ENCODE peak calls at places on chromosome 21, in nine cellular contexts. Q, U, G, Y, O, K, P, D and V are unnamed samples. For H3K9me2 and H3K9me3, the result is how much of the 10 kb centered on the place peaks cover.

GRCh38 chr21:33035147-33035546 is 9.4 kb downstream of the OLIG2 start:
- DNase-seq in Q (no peak), U (no peak), G (no peak), Y (no peak), O (no peak), K (no peak), P (no peak), D (no peak), V (no peak)

GRCh38 chr21:45478115-45478801 is 64.0 kb downstream of the SLC19A1 start:
- DNase-seq in Q (peak), U (peak), G (peak), Y (peak), O (peak), K (peak), P (peak), D (peak), V (no peak)

GRCh38 chr21:45283019-45283610 is 4.6 kb downstream of the POFUT2 start:
- DNase-seq in Q (no peak), U (no peak), G (no peak), Y (no peak), O (no peak), K (no peak), P (no peak), D (no peak), V (no peak)

GRCh38 chr21:16579538-16579937 is 849.8 kb downstream of the USP25 start:
- DNase-seq in Q (peak), U (no peak), G (no peak), Y (no peak), O (no peak), K (no peak), P (peak), D (no peak), V (no peak)

GRCh38 chr21:44766014-44766817 is 35.4 kb downstream of the UBE2G2 start:
- DNase-seq in Q (no peak), U (no peak), G (no peak), Y (no peak), O (no peak), K (peak), P (no peak), D (no peak), V (no peak)

GRCh38 chr21:28419811-28420210 is 572.9 kb downstream of the LTN1 start:
- DNase-seq in Q (no peak), U (no peak), G (peak), Y (no peak), O (no peak), K (no peak), P (no peak), D (no peak), V (no peak)

GRCh38 chr21:26819944-26820343 is 25.3 kb downstream of the ADAMTS1 start:
- DNase-seq in Q (no peak), U (no peak), G (no peak), Y (no peak), O (no peak), K (no peak), P (no peak), D (no peak), V (no peak)

GRCh38 chr21:45299864-45300785 is 12.4 kb upstream of the POFUT2 start:
- DNase-seq in Q (no peak), U (no peak), G (no peak), Y (no peak), O (no peak), K (no peak), P (no peak), D (no peak), V (no peak)

GRCh38 chr21:16841917-16842316 is 670.9 kb upstream of the CXADR start:
- DNase-seq in Q (no peak), U (no peak), G (no peak), Y (no peak), O (no peak), K (peak), P (no peak), D (no peak), V (no peak)

GRCh38 chr21:45573452-45574035 is 31.3 kb upstream of the SLC19A1 start:
- DNase-seq in Q (no peak), U (no peak), G (no peak), Y (peak), O (no peak), K (peak), P (no peak), D (no peak), V (no peak)

GRCh38 chr21:45287438-45288391 is at the start of gene POFUT2:
- DNase-seq in Q (peak), U (peak), G (peak), Y (peak), O (peak), K (peak), P (peak), D (peak), V (peak)

GRCh38 chr21:18430341-18430740 is 26.8 kb upstream of the TMPRSS15 start:
- DNase-seq in Q (no peak), U (no peak), G (no peak), Y (no peak), O (no peak), K (no peak), P (no peak), D (no peak), V (no peak)

GRCh38 chr21:43801006-43801783 is 11.8 kb downstream of the RRP1 start:
- DNase-seq in Q (no peak), U (no peak), G (no peak), Y (no peak), O (no peak), K (no peak), P (no peak), D (no peak), V (no peak)

GRCh38 chr21:45736705-45737484 is 93.4 kb downstream of the PCBP3 start:
- DNase-seq in Q (no peak), U (no peak), G (no peak), Y (no peak), O (no peak), K (no peak), P (no peak), D (no peak), V (no peak)

GRCh38 chr21:33300701-33301631 is 23.8 kb upstream of the IFNAR1 start:
- DNase-seq in Q (no peak), U (peak), G (peak), Y (no peak), O (no peak), K (peak), P (no peak), D (no peak), V (no peak)

GRCh38 chr21:46585191-46585953 is 19.5 kb downstream of the S100B start:
- DNase-seq in Q (no peak), U (peak), G (no peak), Y (no peak), O (no peak), K (no peak), P (no peak), D (no peak), V (no peak)

GRCh38 chr21:45829566-45830147 is 151.9 kb upstream of the COL6A1 start:
- DNase-seq in Q (no peak), U (no peak), G (no peak), Y (no peak), O (no peak), K (no peak), P (no peak), D (no peak), V (no peak)

GRCh38 chr21:46097826-46098286 is at the start of gene COL6A2:
- DNase-seq in Q (peak), U (no peak), G (peak), Y (peak), O (no peak), K (peak), P (no peak), D (no peak), V (peak)

GRCh38 chr21:27129215-27129614 is 162.3 kb upstream of the ADAMTS5 start:
- DNase-seq in Q (no peak), U (no peak), G (no peak), Y (no peak), O (no peak), K (no peak), P (no peak), D (no peak), V (no peak)

GRCh38 chr21:46112731-46113215 is 14.9 kb downstream of the COL6A2 start:
- DNase-seq in Q (no peak), U (no peak), G (no peak), Y (no peak), O (no peak), K (no peak), P (no peak), D (no peak), V (no peak)

GRCh38 chr21:43362928-43363314 is 64.0 kb downstream of the SIK1 start:
- DNase-seq in Q (no peak), U (peak), G (no peak), Y (no peak), O (no peak), K (no peak), P (no peak), D (no peak), V (no peak)

GRCh38 chr21:25970254-25970930 is 200.2 kb downstream of the APP start:
- DNase-seq in Q (no peak), U (no peak), G (peak), Y (no peak), O (no peak), K (no peak), P (no peak), D (no peak), V (no peak)

GRCh38 chr21:42799516-42799915 is 79.8 kb downstream of the WDR4 start:
- DNase-seq in Q (no peak), U (no peak), G (peak), Y (no peak), O (no peak), K (no peak), P (no peak), D (no peak), V (no peak)

GRCh38 chr21:36030581-36031189 is 29.6 kb downstream of the SETD4 start:
- DNase-seq in Q (no peak), U (no peak), G (peak), Y (peak), O (no peak), K (no peak), P (no peak), D (no peak), V (no peak)

GRCh38 chr21:33229776-33230517 is at the start of gene IFNAR2:
- DNase-seq in Q (peak), U (peak), G (peak), Y (peak), O (peak), K (peak), P (peak), D (peak), V (no peak)

GRCh38 chr21:33849839-33850238 is 65.8 kb downstream of the ATP5PO start:
- DNase-seq in Q (no peak), U (no peak), G (peak), Y (no peak), O (no peak), K (no peak), P (no peak), D (no peak), V (no peak)

GRCh38 chr21:43274946-43275310 is 106.1 kb downstream of the CRYAA start:
- DNase-seq in Q (no peak), U (no peak), G (no peak), Y (no peak), O (no peak), K (peak), P (no peak), D (no peak), V (no peak)

GRCh38 chr21:16572032-16572431 is 842.2 kb downstream of the USP25 start:
- DNase-seq in Q (no peak), U (no peak), G (peak), Y (peak), O (no peak), K (no peak), P (no peak), D (no peak), V (no peak)

GRCh38 chr21:44438531-44439210 is 16.6 kb upstream of the LRRC3 start:
- DNase-seq in Q (no peak), U (no peak), G (no peak), Y (no peak), O (no peak), K (peak), P (no peak), D (no peak), V (no peak)

GRCh38 chr21:45973475-45974072 is 8.0 kb upstream of the COL6A1 start:
- DNase-seq in Q (peak), U (no peak), G (peak), Y (peak), O (peak), K (peak), P (peak), D (peak), V (no peak)

GRCh38 chr21:38953516-38953915 is 147.8 kb downstream of the ETS2 start:
- DNase-seq in Q (no peak), U (no peak), G (no peak), Y (no peak), O (no peak), K (no peak), P (no peak), D (no peak), V (no peak)

GRCh38 chr21:38952890-38953289 is 147.2 kb downstream of the ETS2 start:
- DNase-seq in Q (no peak), U (no peak), G (no peak), Y (peak), O (no peak), K (no peak), P (no peak), D (no peak), V (no peak)

GRCh38 chr21:38948981-38949380 is 143.3 kb downstream of the ETS2 start:
- DNase-seq in Q (no peak), U (no peak), G (no peak), Y (peak), O (no peak), K (no peak), P (no peak), D (no peak), V (no peak)

GRCh38 chr21:38950388-38951094 is 144.8 kb downstream of the ETS2 start:
- DNase-seq in Q (peak), U (no peak), G (peak), Y (peak), O (no peak), K (no peak), P (no peak), D (no peak), V (no peak)

GRCh38 chr21:38951095-38951745 is 145.5 kb downstream of the ETS2 start:
- DNase-seq in Q (peak), U (no peak), G (no peak), Y (peak), O (no peak), K (no peak), P (no peak), D (no peak), V (no peak)
- H2AFZ ChIP-seq in Q (no peak), U (no peak), G (no peak), Y (no peak), O (no peak), K (no peak), P (no peak), D (no peak), V (no peak)

GRCh38 chr21:14751602-14752001 is 205.5 kb upstream of the SAMSN1 start:
- DNase-seq in Q (no peak), U (no peak), G (no peak), Y (no peak), O (no peak), K (no peak), P (no peak), D (no peak), V (no peak)

GRCh38 chr21:14752006-14752909 is 206.1 kb upstream of the SAMSN1 start:
- DNase-seq in Q (no peak), U (no peak), G (no peak), Y (no peak), O (no peak), K (no peak), P (no peak), D (no peak), V (no peak)

GRCh38 chr21:14751011-14751410 is 204.9 kb upstream of the SAMSN1 start:
- DNase-seq in Q (no peak), U (no peak), G (no peak), Y (no peak), O (no peak), K (no peak), P (no peak), D (no peak), V (no peak)

GRCh38 chr21:14748662-14749061 is 202.5 kb upstream of the SAMSN1 start:
- DNase-seq in Q (no peak), U (no peak), G (no peak), Y (no peak), O (no peak), K (no peak), P (no peak), D (no peak), V (no peak)

DNA sequence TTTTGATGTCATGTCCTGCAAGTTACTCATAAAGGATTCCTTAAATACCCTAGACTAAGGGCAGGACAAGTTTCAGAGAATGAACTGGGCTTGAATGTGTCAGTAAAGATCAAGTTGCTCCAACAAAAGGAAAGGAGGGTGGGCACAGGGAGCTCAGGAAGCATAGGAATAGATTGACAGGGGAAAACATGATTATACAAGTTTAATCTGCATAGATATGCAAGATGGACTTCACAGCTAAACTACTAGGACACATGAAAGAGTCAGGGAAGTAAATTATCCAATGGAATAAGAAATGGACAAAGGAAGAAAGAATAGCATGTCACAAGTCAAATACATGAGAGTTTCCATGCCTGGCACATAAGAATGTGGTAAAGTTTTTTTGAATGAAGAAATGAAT is 203.9 kb upstream of the SAMSN1 start:
- DNase-seq in Q (no peak), U (no peak), G (no peak), Y (no peak), O (no peak), K (no peak), P (no peak), D (no peak), V (no peak)
- H3K9me2 ChIP-seq in Q (under half), U (under half), G (under half), Y (under half), O (under half), K (under half), P (under half), D (under half), V (under half)

DNA sequence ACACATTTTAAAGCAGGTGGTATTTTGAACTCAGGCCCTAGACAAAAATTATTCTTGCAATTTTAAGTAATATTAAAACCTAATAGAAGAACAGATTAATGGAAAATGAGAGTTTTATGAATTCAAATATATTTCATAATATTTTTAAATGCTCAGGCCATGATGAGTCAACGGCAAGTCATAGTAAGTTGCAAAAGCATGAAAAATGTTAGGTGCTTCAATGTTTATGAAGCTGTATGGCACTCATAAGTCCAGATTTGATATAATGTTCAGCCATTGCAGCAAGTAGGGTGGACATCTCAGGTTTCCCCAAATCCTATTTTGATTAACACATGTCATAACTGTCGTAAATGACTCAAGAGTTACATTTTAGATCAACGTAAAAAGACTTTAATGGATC is 112.6 kb downstream of the GRIK1 start:
- DNase-seq in Q (no peak), U (no peak), G (peak), Y (peak), O (no peak), K (no peak), P (no peak), D (no peak), V (no peak)
- H3K9me3 ChIP-seq in Q (under half), U (under half), G (under half), Y (under half), O (under half), K (under half), P (under half), D (under half), V (under half)

GRCh38 chr21:37579356-37579755 is 212.8 kb downstream of the DYRK1A start:
- DNase-seq in Q (no peak), U (no peak), G (no peak), Y (no peak), O (no peak), K (no peak), P (no peak), D (no peak), V (no peak)
- H2AFZ ChIP-seq in Q (no peak), U (no peak), G (no peak), Y (no peak), O (no peak), K (no peak), P (no peak), D (no peak), V (no peak)

DNA sequence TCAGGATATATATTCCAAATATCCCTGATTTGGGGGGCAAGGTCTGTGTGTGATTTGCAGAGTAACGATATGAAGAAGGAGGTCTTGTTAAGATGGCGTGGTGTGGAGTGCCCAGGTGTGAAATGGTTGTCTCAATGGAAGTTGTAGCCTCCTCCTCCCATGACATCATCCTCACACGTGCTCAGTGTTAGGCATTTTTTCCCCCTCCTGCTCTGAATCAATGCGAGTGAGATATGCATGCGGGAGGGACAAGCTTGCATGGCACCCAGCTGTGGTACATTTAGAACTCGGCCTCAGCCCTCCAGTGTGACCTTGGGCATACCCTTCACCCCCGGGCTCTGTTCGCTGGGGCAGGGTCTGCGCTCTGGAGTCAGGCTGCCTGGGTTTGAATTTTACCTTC is 55.6 kb downstream of the B3GALT5 start:
- DNase-seq in Q (no peak), U (no peak), G (no peak), Y (no peak), O (no peak), K (no peak), P (no peak), D (no peak), V (no peak)
- H3K9me2 ChIP-seq in Q (under half), U (under half), G (under half), Y (under half), O (under half), K (under half), P (under half), D (under half), V (under half)

GRCh38 chr21:8992731-8993174 is 1528.6 kb upstream of the TPTE start:
- DNase-seq in Q (no peak), U (no peak), G (peak), Y (no peak), O (peak), K (no peak), P (no peak), D (no peak), V (peak)
- H3K9me3 ChIP-seq in Q (under half), U (half or more), G (under half), Y (under half), O (half or more), K (under half), P (under half), D (under half), V (under half)

DNA sequence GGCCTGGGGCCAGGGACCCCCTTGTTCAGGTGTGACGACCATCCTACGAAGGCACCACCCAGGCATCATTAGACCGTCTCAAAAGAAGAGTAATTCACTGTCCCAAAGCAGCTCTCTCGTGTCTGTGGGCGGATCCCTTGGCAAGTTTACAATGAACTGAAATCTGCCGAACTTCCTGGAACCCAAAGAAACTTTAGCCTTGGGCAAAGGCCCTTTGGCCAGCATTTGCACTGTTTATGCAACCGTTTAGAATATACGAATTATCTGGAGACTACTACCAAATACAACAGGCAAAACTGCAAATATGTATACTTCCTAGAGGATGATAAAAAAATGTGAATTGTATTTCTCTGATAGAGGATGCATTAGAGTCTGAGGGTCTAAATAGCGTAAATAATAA is 1.4 kb upstream of the SOD1 start:
- DNase-seq in Q (no peak), U (no peak), G (peak), Y (no peak), O (no peak), K (no peak), P (no peak), D (no peak), V (no peak)
- H2AFZ ChIP-seq in Q (no peak), U (no peak), G (no peak), Y (no peak), O (no peak), K (no peak), P (no peak), D (no peak), V (no peak)

GRCh38 chr21:34988625-34989024 is 60.5 kb downstream of the RUNX1 start:
- DNase-seq in Q (no peak), U (no peak), G (no peak), Y (no peak), O (peak), K (no peak), P (no peak), D (no peak), V (no peak)
- H3K9me2 ChIP-seq in Q (under half), U (under half), G (under half), Y (under half), O (under half), K (under half), P (under half), D (under half), V (under half)

DNA sequence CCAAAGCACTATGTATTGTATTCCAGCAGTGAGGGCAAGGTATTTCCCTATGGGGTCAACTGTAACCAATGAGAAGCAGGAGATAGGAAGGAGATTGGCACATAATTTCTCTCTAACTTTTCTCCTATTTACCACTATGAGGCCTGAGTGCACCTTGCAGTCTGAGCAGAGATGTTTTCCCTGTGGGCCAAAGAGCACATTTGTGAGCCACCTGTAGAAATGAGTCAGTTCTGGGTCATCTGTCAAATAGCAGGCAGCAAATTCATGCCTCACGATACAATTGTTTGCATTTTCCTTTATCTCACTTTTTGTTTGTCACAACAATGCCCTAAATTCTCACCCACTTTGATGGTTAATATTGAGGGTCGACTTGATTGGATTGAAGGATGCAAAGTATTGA is 547.2 kb upstream of the NCAM2 start:
- DNase-seq in Q (no peak), U (no peak), G (peak), Y (no peak), O (no peak), K (no peak), P (no peak), D (no peak), V (no peak)
- H3K9me3 ChIP-seq in Q (under half), U (under half), G (under half), Y (under half), O (under half), K (under half), P (under half), D (under half), V (under half)